ENCODE peak calls at places on chromosomes 12 and 14, in five cellular contexts. L is upper lobe of right lung; Q is CD8-positive, alpha-beta T cell; W is AG09309; S is psoas muscle. A is an unnamed sample.

GRCh38 chr14:27392153-27392552 is 794.3 kb upstream of the NOVA1 start:
- DNase-seq in L (no peak), Q (no peak), W (no peak), S (no peak), A (no peak)

GRCh38 chr12:53676715-53677611 is 1.1 kb upstream of the ATP5MC2 start:
- DNase-seq in L (peak; percentile 73), Q (no peak), W (no peak), S (peak; percentile 65), A (peak; percentile 78)

GRCh38 chr12:31215521-31216232 is 110.3 kb downstream of the SINHCAF start:
- DNase-seq in L (peak; percentile 63), Q (no peak), W (no peak), S (no peak), A (peak; percentile 48)

GRCh38 chr14:53979747-53980642 is 23.4 kb upstream of the BMP4 start:
- DNase-seq in L (no peak), Q (no peak), W (no peak), S (peak; percentile 72), A (peak; percentile 80)

GRCh38 chr12:25295361-25295760 is 44.6 kb upstream of the KRAS start:
- DNase-seq in L (no peak), Q (no peak), W (peak; percentile 10), S (no peak), A (no peak)

GRCh38 chr12:111318450-111318849 is 50.4 kb downstream of the PHETA1 start:
- DNase-seq in L (no peak), Q (no peak), W (no peak), S (no peak), A (no peak)

GRCh38 chr14:97931273-97931672 is 1134.1 kb downstream of the VRK1 start:
- DNase-seq in L (no peak), Q (no peak), W (no peak), S (no peak), A (no peak)

GRCh38 chr12:55929306-55929791 is 1.6 kb upstream of the DGKA start:
- DNase-seq in L (no peak), Q (peak; percentile 96), W (no peak), S (no peak), A (no peak)

GRCh38 chr12:74892057-74892633 is 317.5 kb downstream of the KCNC2 start:
- DNase-seq in L (no peak), Q (no peak), W (no peak), S (no peak), A (no peak)

GRCh38 chr12:74889073-74889472 is 320.6 kb downstream of the KCNC2 start:
- DNase-seq in L (no peak), Q (no peak), W (no peak), S (no peak), A (no peak)

GRCh38 chr12:74891276-74891675 is 318.4 kb downstream of the KCNC2 start:
- DNase-seq in L (no peak), Q (no peak), W (no peak), S (no peak), A (no peak)

GRCh38 chr12:74890237-74890599 is 319.4 kb downstream of the KCNC2 start:
- DNase-seq in L (no peak), Q (no peak), W (peak; percentile 20), S (no peak), A (no peak)

DNA sequence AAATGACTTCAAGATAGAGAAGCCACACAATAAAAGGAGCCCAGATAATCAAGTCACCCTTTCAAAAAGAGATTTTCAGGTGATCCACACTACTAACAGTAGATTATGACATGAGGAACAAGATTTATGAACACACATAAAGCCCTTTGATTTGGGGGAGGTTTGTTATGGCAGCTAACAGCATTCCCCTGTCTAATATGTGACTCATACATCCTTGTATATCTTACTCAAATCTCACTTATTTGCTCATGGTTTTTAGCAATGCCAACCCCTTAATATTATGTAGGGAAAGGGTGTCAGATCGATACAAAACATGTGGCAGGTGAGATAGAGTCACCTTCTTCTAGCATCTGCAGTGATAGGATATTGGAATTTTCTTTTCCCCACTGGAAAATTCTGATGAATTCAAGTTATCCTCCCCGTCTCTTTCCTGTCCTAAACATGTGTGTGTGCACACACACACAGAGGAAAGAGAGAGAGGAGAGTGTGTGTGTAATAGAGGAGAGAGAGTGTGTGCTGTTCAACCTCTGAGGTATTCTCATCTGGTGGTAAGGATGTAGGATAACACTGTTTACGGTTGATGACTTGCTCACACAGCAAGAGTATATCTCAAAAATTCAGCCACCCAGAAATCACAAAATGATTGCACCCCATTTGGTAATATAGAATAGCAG is 319.9 kb downstream of the KCNC2 start:
- DNase-seq in L (no peak), Q (no peak), W (no peak), S (no peak), A (no peak)
- H3K4me3 ChIP-seq in L (no peak overlapping the region), Q (no peak overlapping the region), W (no peak overlapping the region), S (no peak overlapping the region), A (no peak overlapping the region)

GRCh38 chr14:64542839-64543207 is 2.3 kb downstream of the HSPA2 start:
- DNase-seq in L (no peak), Q (no peak), W (no peak), S (no peak), A (no peak)

GRCh38 chr14:64539186-64539552 is 1.4 kb upstream of the HSPA2 start:
- DNase-seq in L (no peak), Q (no peak), W (no peak), S (no peak), A (no peak)

GRCh38 chr14:64540208-64541202 is at the start of gene HSPA2:
- DNase-seq in L (peak; percentile 100), Q (peak; percentile 93), W (peak; percentile 98), S (peak; percentile 99), A (peak; percentile 100)

GRCh38 chr14:64541971-64542838 is 1.7 kb downstream of the HSPA2 start:
- DNase-seq in L (no peak), Q (no peak), W (no peak), S (no peak), A (peak; percentile 71)

GRCh38 chr14:64541261-64541970 is 875 bp downstream of the HSPA2 start:
- DNase-seq in L (no peak), Q (no peak), W (no peak), S (no peak), A (peak; percentile 85)
- H3K4me3 ChIP-seq in L (peak overlapping the region; percentile 79), Q (peak overlapping the region; percentile 83), W (peak overlapping the region; percentile 61), S (peak overlapping the region; percentile 81), A (peak overlapping the region; percentile 61)

GRCh38 chr14:23366163-23366921 is 1.4 kb upstream of the EFS start:
- DNase-seq in L (peak; percentile 82), Q (no peak), W (no peak), S (peak; percentile 72), A (peak; percentile 90)
- H3K4me3 ChIP-seq in L (peak overlapping the region; percentile 59), Q (no peak overlapping the region), W (peak overlapping the region; percentile 47), S (peak overlapping the region; percentile 65), A (peak overlapping the region; percentile 75)

GRCh38 chr14:21924479-21924878 is 250.9 kb upstream of the OR4E1 start:
- DNase-seq in L (no peak), Q (peak; percentile 82), W (no peak), S (no peak), A (no peak)
- H3K4me3 ChIP-seq in L (no peak overlapping the region), Q (peak overlapping the region; percentile 33), W (no peak overlapping the region), S (no peak overlapping the region), A (no peak overlapping the region)

GRCh38 chr12:113933201-113933786 is 32.8 kb downstream of the RBM19 start:
- DNase-seq in L (no peak), Q (no peak), W (peak; percentile 18), S (peak; percentile 41), A (no peak)

GRCh38 chr12:113931517-113931916 is 34.6 kb downstream of the RBM19 start:
- DNase-seq in L (no peak), Q (no peak), W (no peak), S (no peak), A (no peak)

GRCh38 chr12:113934946-113935345 is 31.2 kb downstream of the RBM19 start:
- DNase-seq in L (no peak), Q (no peak), W (no peak), S (no peak), A (no peak)

GRCh38 chr12:113934060-113934829 is 31.9 kb downstream of the RBM19 start:
- DNase-seq in L (no peak), Q (no peak), W (no peak), S (no peak), A (no peak)

GRCh38 chr12:113932411-113933196 is 33.5 kb downstream of the RBM19 start:
- DNase-seq in L (no peak), Q (no peak), W (no peak), S (peak; percentile 30), A (no peak)
- H3K4me3 ChIP-seq in L (no peak overlapping the region), Q (no peak overlapping the region), W (no peak overlapping the region), S (no peak overlapping the region), A (no peak overlapping the region)

GRCh38 chr14:99202516-99202915 is 69.5 kb downstream of the BCL11B start:
- DNase-seq in L (no peak), Q (no peak), W (no peak), S (no peak), A (no peak)
- H3K4me3 ChIP-seq in L (no peak overlapping the region), Q (peak overlapping the region; percentile 33), W (no peak overlapping the region), S (no peak overlapping the region), A (no peak overlapping the region)

GRCh38 chr12:52006726-52007157 is at the start of gene TAMALIN:
- DNase-seq in L (peak; percentile 83), Q (peak; percentile 83), W (no peak), S (peak; percentile 75), A (peak; percentile 90)

GRCh38 chr12:52007158-52007921 is 594 bp downstream of the TAMALIN start:
- DNase-seq in L (no peak), Q (peak; percentile 70), W (no peak), S (peak; percentile 56), A (peak; percentile 80)

GRCh38 chr12:52009081-52009751 is 2.5 kb downstream of the TAMALIN start:
- DNase-seq in L (no peak), Q (no peak), W (no peak), S (no peak), A (no peak)

GRCh38 chr12:52005903-52006703 is 643 bp upstream of the TAMALIN start:
- DNase-seq in L (peak; percentile 87), Q (no peak), W (no peak), S (peak; percentile 39), A (peak; percentile 87)

DNA sequence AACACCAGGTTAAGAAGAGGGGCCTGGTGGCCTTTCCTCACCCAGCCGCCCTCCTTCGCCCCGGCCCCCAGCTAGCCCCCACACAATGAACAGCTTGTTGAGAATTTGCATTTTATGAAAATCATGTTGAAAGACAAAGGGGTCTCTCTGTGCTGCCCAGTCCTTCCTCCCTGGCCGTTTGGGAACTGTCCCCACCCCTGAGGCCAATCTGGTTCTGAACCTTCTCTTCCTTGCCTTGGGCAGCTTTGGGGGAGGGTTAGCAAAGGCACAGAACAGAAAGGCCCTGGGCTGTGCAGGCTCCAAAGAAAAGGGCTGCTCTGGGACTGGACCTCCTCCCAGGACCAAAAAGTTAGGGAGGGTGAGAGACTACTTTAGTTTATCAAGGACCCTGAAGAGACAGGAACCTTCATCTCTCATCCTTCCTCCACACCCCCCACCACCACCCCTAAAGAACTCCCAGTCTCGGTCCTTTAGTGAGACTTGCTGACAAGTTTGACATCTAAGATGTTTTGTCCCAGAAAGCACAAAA is 1.3 kb downstream of the TAMALIN start:
- DNase-seq in L (no peak), Q (no peak), W (no peak), S (no peak), A (no peak)
- H3K4me3 ChIP-seq in L (peak overlapping the region; percentile 71), Q (peak overlapping the region; percentile 72), W (peak overlapping the region; percentile 54), S (peak overlapping the region; percentile 75), A (peak overlapping the region; percentile 60)